ENCODE peak calls at places on chromosomes 3 and 15, in seven cellular contexts. W is neuronal stem cell; R is activated naive CD4-positive, alpha-beta T cell; Q is naive thymus-derived CD8-positive, alpha-beta T cell; D is DMS153; T is CD8-positive, alpha-beta memory T cell; M is kidney. F is an unnamed sample.

GRCh38 chr3:187987919-187988318 is 166.0 kb upstream of the LPP start:
- DNase-seq in Q (no peak), R (no peak), M (no peak), D (no peak), W (no peak), T (peak; percentile 40), F (no peak)

GRCh38 chr3:191792580-191792979 is 331.6 kb downstream of the PYDC2 start:
- DNase-seq in D (no peak), Q (no peak), M (no peak), R (no peak), T (no peak), W (no peak), F (no peak)

GRCh38 chr3:48952510-48953118 is 34.0 kb downstream of the ARIH2 start:
- DNase-seq in D (no peak), M (no peak), T (peak; percentile 32), Q (peak; percentile 46), W (no peak), R (peak; percentile 11), F (peak; percentile 18)

GRCh38 chr3:87798567-87798947 is 260.2 kb downstream of the CGGBP1 start:
- DNase-seq in R (no peak), M (no peak), Q (no peak), D (no peak), T (no peak), W (no peak), F (peak; percentile 10)

GRCh38 chr3:122941233-122942206 is 86.0 kb downstream of the SEMA5B start:
- DNase-seq in W (no peak), D (no peak), Q (no peak), M (peak; percentile 4), R (no peak), T (no peak), F (peak; percentile 6)

GRCh38 chr3:102206506-102207145 is 228.2 kb upstream of the ZPLD1 start:
- DNase-seq in W (no peak), M (peak; percentile 88), D (no peak), R (no peak), T (no peak), Q (no peak), F (peak; percentile 91)

GRCh38 chr3:151926956-151927355 is 53.5 kb downstream of the SUCNR1 start:
- DNase-seq in R (no peak), T (no peak), M (no peak), D (no peak), Q (no peak), W (no peak), F (peak; percentile 91)

GRCh38 chr3:135694142-135694541 is 271.4 kb upstream of the PPP2R3A start:
- DNase-seq in R (no peak), M (no peak), Q (no peak), W (no peak), T (no peak), D (peak; percentile 96), F (no peak)

GRCh38 chr3:114872056-114872455 is 275.0 kb downstream of the ZBTB20 start:
- DNase-seq in W (no peak), D (no peak), Q (no peak), T (no peak), M (no peak), R (no peak), F (peak; percentile 45)

GRCh38 chr3:13268961-13269391 is 151.1 kb downstream of the NUP210 start:
- DNase-seq in Q (no peak), W (no peak), M (no peak), R (no peak), T (no peak), D (no peak), F (no peak)

GRCh38 chr3:169453256-169454059 is 210.1 kb downstream of the MECOM start:
- DNase-seq in W (no peak), Q (no peak), M (no peak), R (no peak), T (no peak), D (peak; percentile 96), F (no peak)

GRCh38 chr15:77186518-77187095 is 115.7 kb upstream of the TSPAN3 start:
- DNase-seq in W (no peak), M (no peak), R (no peak), Q (no peak), D (no peak), T (no peak), F (peak; percentile 49)

GRCh38 chr3:148957586-148957985 is 33.8 kb upstream of the GYG1 start:
- DNase-seq in Q (no peak), T (no peak), R (no peak), W (no peak), M (no peak), D (no peak), F (no peak)

GRCh38 chr15:64749167-64749566 is 26.2 kb downstream of the RBPMS2 start:
- DNase-seq in T (no peak), W (no peak), D (no peak), Q (no peak), R (no peak), M (no peak), F (peak; percentile 82)

GRCh38 chr15:59299919-59300617 is 72.6 kb downstream of the MYO1E start:
- DNase-seq in R (peak; percentile 12), D (peak; percentile 37), M (peak; percentile 85), Q (peak; percentile 65), W (no peak), T (peak; percentile 36), F (peak; percentile 100)

GRCh38 chr15:72155021-72155621 is 36.9 kb downstream of the SENP8 start:
- DNase-seq in T (no peak), R (no peak), W (no peak), M (peak; percentile 97), D (peak; percentile 9), Q (no peak), F (peak; percentile 8)

GRCh38 chr3:147161833-147162232 is 244.5 kb downstream of the ZIC4 start:
- DNase-seq in M (no peak), D (no peak), Q (no peak), R (no peak), T (no peak), W (no peak), F (no peak)

GRCh38 chr3:131526801-131527347 is 24.1 kb upstream of the MRPL3 start:
- DNase-seq in M (peak; percentile 74), R (no peak), Q (no peak), T (no peak), D (peak; percentile 46), W (peak; percentile 42), F (peak; percentile 62)